ENCODE peak calls at places on chromosomes 6 and 20, in five cellular contexts. L is HTR-8/SVneo, B is activated T-cell treated with anti-CD3 and anti-CD28 coated beads for 1 hour, A is pons, N is LoVo. S is an unnamed sample.

GRCh38 chr6:345747-346388 is 45.7 kb upstream of the IRF4 start:
- DNase-seq in L (no peak), B (no peak), A (no peak), N (no peak), S (no peak)

GRCh38 chr6:20331042-20331441 is 70.6 kb upstream of the E2F3 start:
- DNase-seq in L (no peak), B (no peak), A (no peak), N (no peak), S (no peak)

GRCh38 chr6:79570129-79570801 is 33.0 kb upstream of the LCA5 start:
- DNase-seq in L (no peak), B (no peak), A (no peak), N (peak; percentile 74), S (no peak)

GRCh38 chr6:44216677-44217331 is at the start of gene MYMX:
- DNase-seq in L (no peak), B (no peak), A (no peak), N (no peak), S (no peak)

GRCh38 chr6:11232177-11232967 is at the start of gene NEDD9:
- DNase-seq in L (peak; percentile 95), B (peak; percentile 86), A (peak; percentile 97), N (peak; percentile 93), S (peak; percentile 89)

GRCh38 chr20:19986419-19986818 is 30.7 kb upstream of the NAA20 start:
- DNase-seq in L (no peak), B (no peak), A (no peak), N (no peak), S (no peak)

GRCh38 chr6:120569689-120570088 is 764.6 kb downstream of the TBC1D32 start:
- DNase-seq in L (no peak), B (no peak), A (no peak), N (no peak), S (no peak)

GRCh38 chr6:128919831-128920230 is 36.9 kb downstream of the LAMA2 start:
- DNase-seq in L (no peak), B (no peak), A (no peak), N (no peak), S (no peak)

GRCh38 chr6:137165375-137166246 is 7.8 kb downstream of the IL22RA2 start:
- DNase-seq in L (no peak), B (no peak), A (no peak), N (no peak), S (no peak)

GRCh38 chr20:24657211-24657610 is 187.8 kb downstream of the SYNDIG1 start:
- DNase-seq in L (no peak), B (no peak), A (no peak), N (no peak), S (no peak)

GRCh38 chr6:352474-352873 is 39.1 kb upstream of the IRF4 start:
- DNase-seq in L (no peak), B (no peak), A (no peak), N (no peak), S (no peak)